ENCODE peak calls at places on chromosome 18, in four cellular contexts. J, S, H and R are unnamed samples.
A peak's percentile ranks its signal among the peaks of the same experiment; 100 is the strongest.

GRCh38 chr18:24089626-24090337 is 49.1 kb upstream of the CABYR start:
- DNase-seq in S (no peak), J (no peak), H (no peak), R (no peak)

GRCh38 chr18:45014047-45014501 is 333.4 kb downstream of the SETBP1 start:
- DNase-seq in H (no peak), S (no peak), J (no peak), R (no peak)

GRCh38 chr18:4181882-4182568 is 273.1 kb downstream of the DLGAP1 start:
- DNase-seq in J (no peak), H (no peak), S (no peak), R (no peak)

GRCh38 chr18:54480616-54481015 is 110.4 kb upstream of the DYNAP start:
- DNase-seq in H (no peak), S (no peak), J (no peak), R (no peak)

GRCh38 chr18:3151379-3152264 is 68.1 kb downstream of the MYOM1 start:
- DNase-seq in S (no peak), H (no peak), J (no peak), R (peak; percentile 66)

GRCh38 chr18:35553300-35553699 is 28.2 kb upstream of the GALNT1 start:
- DNase-seq in J (no peak), S (no peak), H (no peak), R (no peak)

GRCh38 chr18:21433436-21433835 is 167.1 kb downstream of the ESCO1 start:
- DNase-seq in S (no peak), H (no peak), J (no peak), R (no peak)

GRCh38 chr18:25587545-25587944 is 235.6 kb upstream of the ZNF521 start:
- DNase-seq in H (no peak), J (no peak), S (no peak), R (no peak)

GRCh38 chr18:51028201-51028805 is 1.7 kb upstream of the SMAD4 start:
- DNase-seq in H (no peak), J (no peak), S (no peak), R (peak; percentile 34)

GRCh38 chr18:59096098-59096779 is 43.4 kb upstream of the SEC11C start:
- DNase-seq in H (no peak), J (no peak), S (no peak), R (no peak)

GRCh38 chr18:50836521-50836957 is 16.7 kb upstream of the MRO start:
- DNase-seq in J (no peak), H (no peak), S (no peak), R (no peak)

GRCh38 chr18:50989711-50990110 is 21.9 kb downstream of the ELAC1 start:
- DNase-seq in H (no peak), S (no peak), J (no peak), R (no peak)

GRCh38 chr18:79911871-79912270 is 39.6 kb downstream of the SLC66A2 start:
- DNase-seq in S (no peak), J (no peak), H (no peak), R (no peak)